ENCODE peak calls at places on chromosomes 6 and 20, in four cellular contexts. K, M, O and Y are unnamed samples.
A peak's percentile ranks its signal among the peaks of the same experiment; 100 is the strongest.

GRCh38 chr6:46652232-46652602 is 401 bp downstream of the CYP39A1 start:
- DNase-seq in M (no peak), K (no peak), O (no peak), Y (no peak)

GRCh38 chr20:24792641-24793495 is 156.2 kb upstream of the CST7 start:
- DNase-seq in K (no peak), M (no peak), O (no peak), Y (no peak)

GRCh38 chr6:71478834-71479541 is 190.4 kb downstream of the OGFRL1 start:
- DNase-seq in O (no peak), M (no peak), K (no peak), Y (no peak)

GRCh38 chr20:24064915-24065314 is 76.3 kb upstream of the GGTLC1 start:
- DNase-seq in K (no peak), M (no peak), O (no peak), Y (no peak)

GRCh38 chr6:2209226-2209809 is 36.1 kb downstream of the GMDS start:
- DNase-seq in K (no peak), M (no peak), O (peak; percentile 45), Y (peak; percentile 66)

GRCh38 chr6:15389759-15390723 is 144.2 kb downstream of the JARID2 start:
- DNase-seq in K (no peak), O (peak; percentile 7), M (peak; percentile 25), Y (no peak)

GRCh38 chr6:90403489-90404381 is 107.1 kb upstream of the BACH2 start:
- DNase-seq in M (no peak), K (peak; percentile 77), O (no peak), Y (no peak)

GRCh38 chr6:102944475-102944874 is 1551.0 kb downstream of the GRIK2 start:
- DNase-seq in M (no peak), O (no peak), K (no peak), Y (no peak)

GRCh38 chr20:16922834-16923233 is 174.7 kb downstream of the OTOR start:
- DNase-seq in O (no peak), M (no peak), K (no peak), Y (no peak)

DNA sequence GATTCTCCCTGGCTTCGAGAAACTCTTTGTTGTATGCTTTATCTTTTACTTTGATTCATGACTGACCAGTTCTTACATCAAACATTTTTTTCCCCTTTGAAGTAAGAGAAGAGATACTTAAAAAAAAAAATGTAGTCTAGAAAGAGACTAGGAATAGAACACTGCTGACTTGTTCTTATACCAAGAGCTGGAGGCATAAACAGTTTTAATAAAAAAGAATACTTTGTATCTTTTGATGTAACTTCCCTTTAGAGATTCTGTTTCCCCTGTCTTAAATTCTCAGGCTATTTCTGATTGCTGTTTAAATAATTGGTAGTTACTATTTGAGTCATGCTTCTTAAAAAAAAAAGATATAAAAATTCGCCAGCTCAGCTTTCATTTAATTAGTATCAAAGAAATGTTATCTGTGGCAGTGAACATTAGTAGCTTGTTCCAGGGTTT is 4.8 kb downstream of the ASXL1 start:
- DNase-seq in K (no peak), O (no peak), M (no peak), Y (no peak)
- H3K4me1 ChIP-seq in K (peaks cover 17% of the 10 kb centered on the region), O (peaks cover 12% of the 10 kb centered on the region), M (peaks cover 57% of the 10 kb centered on the region), Y (peaks cover 47% of the 10 kb centered on the region)

GRCh38 chr6:123625697-123626096 is 11.1 kb downstream of the TRDN start:
- DNase-seq in M (no peak), K (no peak), O (no peak), Y (no peak)

GRCh38 chr6:123616942-123617341 is 19.8 kb downstream of the TRDN start:
- DNase-seq in M (no peak), O (no peak), K (no peak), Y (no peak)

GRCh38 chr6:123619156-123619555 is 17.6 kb downstream of the TRDN start:
- DNase-seq in O (no peak), K (no peak), M (no peak), Y (no peak)

DNA sequence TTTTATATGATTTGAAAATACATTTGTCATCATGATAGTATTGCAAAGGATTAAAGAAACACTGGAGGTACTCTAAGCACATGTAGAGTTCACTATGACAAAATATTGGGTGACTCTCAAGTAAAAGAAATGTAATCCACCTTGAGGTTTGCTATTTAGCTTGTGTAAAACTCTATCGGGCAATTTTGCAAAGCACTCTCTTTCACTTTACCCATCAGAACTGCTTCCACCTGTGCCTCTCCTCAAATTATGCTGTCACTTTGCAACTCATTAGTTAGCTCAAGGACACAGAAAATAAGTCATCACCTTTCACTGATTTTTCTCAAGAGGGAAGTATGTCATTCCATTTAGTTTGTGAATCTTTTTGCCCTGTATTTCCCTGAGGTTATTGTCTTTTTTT is 14.0 kb downstream of the TRDN start:
- DNase-seq in O (no peak), K (no peak), M (no peak), Y (no peak)
- TF ChIP-seq CTCF in O (no peak), K (no peak), M (no peak), Y (no peak)

DNA sequence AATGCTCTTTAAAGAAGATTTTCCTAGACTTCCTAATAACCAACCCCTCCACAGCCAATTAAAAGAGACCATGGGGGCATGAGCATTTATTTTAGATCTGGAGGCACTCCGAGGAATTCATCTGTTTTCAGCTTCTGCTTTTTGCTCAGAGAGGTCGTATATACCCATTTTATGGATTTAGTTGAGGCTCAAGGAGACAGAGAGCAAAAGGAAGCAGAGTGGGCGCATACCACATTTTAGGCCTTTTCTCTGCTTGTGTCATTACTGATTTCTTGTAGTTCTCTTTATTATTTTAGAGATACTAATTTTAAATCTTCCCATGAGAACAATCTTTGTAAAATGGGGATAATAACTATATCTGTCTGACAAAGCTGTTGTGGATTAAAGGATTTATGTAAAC is 129.6 kb upstream of the IFNGR1 start:
- DNase-seq in O (no peak), K (no peak), M (no peak), Y (no peak)
- TF ChIP-seq POLR2A in O (no peak), K (no peak), M (no peak), Y (no peak)

GRCh38 chr6:48667797-48668196 is 556.8 kb upstream of the PTCHD4 start:
- DNase-seq in K (no peak), O (no peak), M (no peak), Y (no peak)
- H3K4me1 ChIP-seq in K (no peaks in the 10 kb centered on the region), O (no peaks in the 10 kb centered on the region), M (no peaks in the 10 kb centered on the region), Y (no peaks in the 10 kb centered on the region)

DNA sequence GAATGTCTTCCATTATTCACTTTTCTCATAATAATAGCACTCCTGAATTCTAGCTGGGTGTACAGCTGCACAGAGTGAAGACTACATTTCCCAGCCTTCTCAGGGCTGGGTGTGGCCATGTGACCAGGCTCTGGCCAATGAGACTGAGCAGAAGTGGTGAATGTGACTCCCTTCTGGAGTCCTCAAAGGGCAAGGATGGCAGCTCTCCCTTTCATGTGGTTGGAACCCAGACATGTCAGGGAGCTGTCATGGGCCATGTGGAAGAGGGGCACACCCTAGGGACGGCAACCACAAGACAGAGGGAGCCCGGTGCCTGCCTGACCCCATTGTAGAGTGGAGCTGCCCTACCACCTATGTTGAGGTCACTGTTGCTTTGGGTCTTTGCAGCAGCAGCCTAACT is 312.8 kb upstream of the SULF2 start:
- DNase-seq in M (no peak), O (peak; percentile 8), K (no peak), Y (no peak)
- TF ChIP-seq CTCF in M (no peak), O (no peak), K (no peak), Y (no peak)

DNA sequence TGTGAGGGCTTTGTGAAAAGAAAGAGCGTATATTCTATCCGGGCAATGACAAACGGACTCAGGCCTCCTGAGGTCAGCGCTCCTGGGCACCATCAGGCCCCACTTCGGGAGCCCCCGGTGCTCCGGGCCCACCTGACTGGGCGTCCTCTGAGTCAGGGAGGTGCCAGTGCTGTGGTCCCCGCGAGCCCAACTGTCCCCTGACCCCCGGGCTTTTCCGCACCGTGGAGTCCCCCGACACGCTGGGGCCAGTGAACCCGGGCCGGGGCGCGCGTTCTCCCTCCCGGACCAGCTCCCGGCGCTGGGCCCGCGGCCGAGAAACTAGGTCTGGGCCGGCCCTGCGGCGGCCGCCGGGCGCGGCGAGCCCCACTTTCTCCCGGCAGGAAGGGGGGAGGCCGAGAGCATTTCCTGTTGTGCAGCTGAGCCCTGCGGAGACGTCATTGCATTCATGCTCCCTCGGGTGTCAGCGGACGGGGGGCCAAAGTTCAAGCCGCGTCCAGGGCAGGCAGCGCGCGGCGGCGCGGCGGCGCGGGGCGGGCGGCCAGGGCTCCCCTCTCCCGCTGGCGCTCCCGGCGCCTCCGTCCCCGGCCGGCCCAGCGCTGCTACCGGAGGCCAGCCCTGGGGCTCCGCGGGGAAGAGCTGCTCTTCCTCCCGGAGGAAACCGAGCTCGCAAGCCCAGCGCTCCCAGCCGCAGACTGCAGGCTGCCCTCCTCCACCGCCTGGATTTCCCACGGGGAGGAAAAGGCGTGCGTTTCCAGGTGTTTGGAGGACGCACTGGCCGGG is 18.3 kb downstream of the HIVEP2 start:
- DNase-seq in O (no peak), M (peak; percentile 58), K (peak; percentile 93), Y (peak; percentile 93)
- TF ChIP-seq POLR2A in O (no peak), M (peak; percentile 19), K (peak; percentile 64), Y (peak; percentile 99)

DNA sequence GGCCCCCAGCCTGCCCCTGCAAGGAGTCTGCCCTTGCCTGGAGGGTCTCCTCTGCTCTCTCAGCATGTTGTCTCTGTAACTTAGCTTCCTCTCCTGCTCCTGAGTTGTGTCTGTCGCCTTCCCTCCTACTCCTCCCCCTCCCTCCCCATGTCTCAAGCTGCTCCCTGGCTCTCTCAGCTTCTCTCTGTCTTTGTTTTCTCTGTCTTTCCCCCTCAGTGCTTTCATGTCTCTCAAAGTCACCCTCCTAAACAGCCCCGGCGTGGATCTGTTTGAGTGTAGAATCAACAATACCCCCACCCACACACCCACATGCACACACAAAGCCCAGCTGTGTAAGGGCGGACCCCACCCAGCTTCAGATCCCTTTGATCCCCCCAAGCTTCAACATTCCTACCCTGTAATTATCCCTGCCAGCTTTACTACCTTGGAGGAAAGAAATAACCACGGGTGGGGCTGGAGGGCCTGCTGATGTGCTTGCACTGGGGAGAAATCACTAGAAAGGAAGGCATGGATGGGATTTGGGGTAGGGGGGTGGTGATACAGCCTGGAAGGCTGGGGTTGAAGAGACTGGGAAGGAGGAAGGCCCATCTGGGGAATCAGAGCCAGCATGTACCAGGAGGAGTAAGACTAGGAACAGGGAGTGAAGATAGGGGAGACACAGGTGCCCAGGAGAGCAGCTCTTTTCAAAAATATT is 1.0 kb upstream of the LY6G6D start:
- DNase-seq in K (no peak), O (no peak), M (no peak), Y (no peak)
- H3K4me1 ChIP-seq in K (no peaks in the 10 kb centered on the region), O (peaks cover 34% of the 10 kb centered on the region), M (peaks cover 3% of the 10 kb centered on the region), Y (no peaks in the 10 kb centered on the region)

GRCh38 chr20:45300961-45301360 is 5.7 kb upstream of the RBPJL start:
- DNase-seq in K (no peak), O (peak; percentile 50), M (peak; percentile 71), Y (no peak)
- TF ChIP-seq CTCF in K (no peak), O (peak; percentile 73), M (no peak), Y (no peak)

DNA sequence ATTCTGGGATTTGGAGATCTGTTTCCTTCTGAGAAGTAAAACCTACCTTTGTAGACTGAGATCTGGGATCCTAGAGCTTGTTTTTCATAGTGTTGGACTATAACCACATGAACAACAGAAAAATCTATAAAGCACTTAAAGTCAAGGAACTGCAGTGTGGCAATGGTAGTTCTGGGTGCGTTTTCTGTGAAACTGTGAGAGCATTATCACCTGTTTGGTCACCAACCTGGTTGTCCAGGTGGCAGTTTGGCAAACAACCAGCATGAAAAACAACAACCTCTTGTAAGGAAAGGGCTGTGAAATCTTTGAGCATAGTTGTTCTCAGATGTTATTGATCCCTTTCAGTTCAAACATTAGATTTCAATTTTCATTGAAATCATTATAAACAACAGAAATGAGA is 215.8 kb upstream of the CITED2 start:
- DNase-seq in K (no peak), O (no peak), M (no peak), Y (no peak)
- TF ChIP-seq POLR2A in K (no peak), O (no peak), M (no peak), Y (no peak)